ENCODE peak calls at places on chromosomes 12 and 14, in nine cellular contexts. V, G, R, U, A, C, H, M and X are unnamed samples.

GRCh38 chr14:22594156-22594716 is 3.9 kb upstream of the ABHD4 start:
- DNase-seq in R (no peak), U (no peak), A (no peak), H (peak; percentile 61), G (no peak), C (no peak), V (no peak), M (no peak), X (no peak)

GRCh38 chr12:130014485-130014807 is 110.6 kb upstream of the TMEM132D start:
- DNase-seq in G (no peak), M (no peak), C (no peak), A (no peak), V (peak; percentile 63), U (no peak), R (no peak), H (no peak), X (no peak)

GRCh38 chr12:56236985-56237384 is 7.1 kb downstream of the SLC39A5 start:
- DNase-seq in G (no peak), H (no peak), A (no peak), M (no peak), V (no peak), R (no peak), U (no peak), C (no peak), X (no peak)

GRCh38 chr14:56147980-56148901 is 30.0 kb downstream of the PELI2 start:
- DNase-seq in H (no peak), V (no peak), A (no peak), U (no peak), M (no peak), R (no peak), C (no peak), G (no peak), X (no peak)

GRCh38 chr12:128353271-128353670 is 86.3 kb downstream of the TMEM132C start:
- DNase-seq in V (no peak), H (no peak), U (no peak), C (no peak), A (no peak), G (no peak), R (no peak), M (no peak), X (no peak)

GRCh38 chr12:121238604-121239334 is 28.8 kb downstream of the P2RX4 start:
- DNase-seq in U (no peak), A (no peak), C (no peak), R (no peak), M (peak; percentile 16), V (peak; percentile 67), G (no peak), H (no peak), X (no peak)

GRCh38 chr12:23099604-23100003 is 474.6 kb downstream of the ETNK1 start:
- DNase-seq in C (no peak), R (no peak), H (no peak), V (no peak), G (no peak), A (peak; percentile 45), U (no peak), M (no peak), X (no peak)

GRCh38 chr12:82524636-82525035 is 162.1 kb upstream of the TMTC2 start:
- DNase-seq in R (no peak), G (no peak), H (no peak), C (no peak), U (no peak), V (no peak), M (no peak), A (no peak), X (no peak)

GRCh38 chr14:42475289-42475688 is 868.6 kb downstream of the LRFN5 start:
- DNase-seq in U (no peak), A (no peak), C (no peak), H (no peak), V (peak; percentile 1), R (no peak), G (no peak), M (no peak), X (no peak)

GRCh38 chr12:91178139-91178561 is 4.5 kb downstream of the DCN start:
- DNase-seq in C (no peak), V (no peak), H (peak; percentile 73), R (peak; percentile 57), M (peak; percentile 42), A (no peak), G (peak; percentile 6), U (no peak), X (no peak)

GRCh38 chr12:58509116-58509885 is 411.0 kb downstream of the LRIG3 start:
- DNase-seq in G (no peak), M (no peak), A (peak; percentile 84), H (peak; percentile 60), R (no peak), C (no peak), V (no peak), U (no peak), X (no peak)

GRCh38 chr14:44396226-44396625 is 110.9 kb downstream of the FSCB start:
- DNase-seq in R (no peak), C (no peak), M (no peak), V (no peak), G (no peak), U (no peak), H (no peak), A (no peak), X (no peak)

GRCh38 chr14:86961106-86961716 is 1031.8 kb downstream of the GALC start:
- DNase-seq in H (no peak), R (no peak), G (peak; percentile 9), M (no peak), C (no peak), U (no peak), V (peak; percentile 52), A (peak; percentile 46), X (no peak)
- TF ChIP-seq CTCF in H (no peak), R (no peak), G (peak; percentile 60), M (no peak), C (no peak), U (no peak), V (peak; percentile 72), A (peak; percentile 68), X (peak; percentile 57)

GRCh38 chr12:108691995-108692808 is 39.1 kb downstream of the CORO1C start:
- DNase-seq in M (peak; percentile 55), C (peak; percentile 47), G (no peak), V (peak; percentile 26), A (peak; percentile 66), U (peak; percentile 56), R (no peak), H (no peak), X (no peak)

GRCh38 chr12:108693186-108693585 is 38.1 kb downstream of the CORO1C start:
- DNase-seq in V (no peak), A (no peak), H (no peak), M (no peak), U (no peak), G (no peak), C (no peak), R (no peak), X (no peak)

GRCh38 chr12:108690191-108690518 is 41.2 kb downstream of the CORO1C start:
- DNase-seq in C (no peak), G (no peak), R (no peak), H (no peak), U (no peak), A (no peak), V (no peak), M (no peak), X (no peak)

GRCh38 chr12:108690799-108691153 is 40.5 kb downstream of the CORO1C start:
- DNase-seq in A (no peak), V (no peak), U (no peak), R (no peak), M (no peak), H (no peak), G (no peak), C (no peak), X (no peak)

DNA sequence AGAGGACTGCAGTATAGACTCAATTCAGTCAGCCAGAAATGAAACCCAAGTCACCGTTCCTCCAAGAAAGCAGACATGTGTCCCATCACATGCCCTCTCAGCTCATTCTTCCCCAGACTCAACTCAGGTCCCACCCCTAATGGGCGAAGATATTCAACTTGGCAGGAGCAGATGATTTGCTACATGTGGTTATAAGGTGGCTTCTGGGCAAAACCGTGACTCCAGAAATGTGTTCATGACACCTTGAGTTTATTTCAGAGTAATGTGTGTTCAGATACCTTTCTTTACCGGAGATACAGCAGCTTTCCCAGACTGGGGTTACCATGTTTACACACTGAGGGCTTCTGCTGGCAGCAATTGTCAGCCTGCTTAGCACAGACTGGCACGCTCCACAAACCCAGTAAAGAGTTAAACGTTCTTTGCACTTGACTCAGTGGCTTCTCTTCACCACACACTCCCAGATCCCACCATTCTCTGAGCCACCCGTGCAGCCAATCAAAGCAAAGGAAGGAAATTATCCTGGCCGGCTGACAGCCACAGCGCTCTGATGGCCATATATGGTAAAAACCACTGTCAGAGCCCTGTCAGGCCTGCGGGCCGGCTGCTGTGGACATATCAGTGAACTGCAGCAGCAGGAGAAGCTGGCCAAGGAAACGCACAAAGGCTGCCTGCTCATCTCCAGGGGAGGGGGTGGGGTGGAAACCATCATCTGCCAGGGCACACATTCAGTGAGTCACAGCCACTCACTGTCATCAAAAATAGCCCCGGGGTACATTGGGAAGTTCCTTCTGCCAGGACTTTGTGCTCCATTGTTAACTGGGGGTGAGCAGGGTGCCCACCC is 39.9 kb downstream of the CORO1C start:
- DNase-seq in G (peak; percentile 96), A (peak; percentile 99), H (peak; percentile 99), U (peak; percentile 97), V (peak; percentile 93), C (peak; percentile 96), M (peak; percentile 98), R (peak; percentile 97), X (peak; percentile 96)
- TF ChIP-seq CTCF in G (peak; percentile 29), A (peak; percentile 56), H (no peak), U (no peak), V (peak; percentile 44), C (peak; percentile 17), M (peak; percentile 44), R (peak; percentile 51), X (peak; percentile 35)

GRCh38 chr12:50600364-50600763 is 95.6 kb downstream of the DIP2B start:
- DNase-seq in A (no peak), C (no peak), U (no peak), R (no peak), M (no peak), H (no peak), V (no peak), G (no peak), X (peak; percentile 4)
- TF ChIP-seq CTCF in A (peak; percentile 5), C (no peak), U (no peak), R (no peak), M (no peak), H (no peak), V (no peak), G (no peak), X (no peak)

GRCh38 chr14:94360945-94361565 is 27.3 kb downstream of the SERPINA1 start:
- DNase-seq in V (no peak), C (no peak), A (no peak), U (no peak), G (peak; percentile 50), M (no peak), H (no peak), R (no peak), X (no peak)

GRCh38 chr14:94356379-94357056 is 31.9 kb downstream of the SERPINA1 start:
- DNase-seq in M (no peak), V (no peak), C (no peak), A (no peak), G (no peak), U (no peak), H (no peak), R (no peak), X (no peak)

GRCh38 chr14:94357166-94357565 is 31.2 kb downstream of the SERPINA1 start:
- DNase-seq in M (no peak), C (no peak), V (no peak), R (no peak), G (no peak), U (no peak), A (no peak), H (no peak), X (no peak)

GRCh38 chr14:94354638-94355185 is 31.6 kb upstream of the SERPINA6 start:
- DNase-seq in R (no peak), G (no peak), U (no peak), V (no peak), C (no peak), M (no peak), A (no peak), H (no peak), X (peak; percentile 38)

GRCh38 chr14:94355191-94355794 is 32.2 kb upstream of the SERPINA6 start:
- DNase-seq in C (peak; percentile 12), H (peak; percentile 81), U (no peak), M (no peak), R (no peak), A (peak; percentile 36), G (peak; percentile 85), V (peak; percentile 69), X (peak; percentile 75)
- TF ChIP-seq CTCF in C (no peak), H (peak; percentile 75), U (no peak), M (no peak), R (peak; percentile 41), A (peak; percentile 67), G (peak; percentile 88), V (peak; percentile 61), X (peak; percentile 29)